ENCODE peak calls at places on chromosome 10, in five cellular contexts. D, T, C, N and G are unnamed samples.

GRCh38 chr10:86267286-86268195 is 99.1 kb downstream of the GRID1 start:
- DNase-seq in T (no peak), C (peak; percentile 40), N (no peak), D (no peak), G (peak; percentile 58)

GRCh38 chr10:92054807-92055206 is 131.2 kb downstream of the BTAF1 start:
- DNase-seq in N (no peak), C (no peak), T (no peak), D (no peak), G (no peak)

GRCh38 chr10:94277450-94277849 is 85.3 kb downstream of the NOC3L start:
- DNase-seq in T (no peak), N (no peak), D (no peak), C (no peak), G (no peak)

GRCh38 chr10:29635711-29636144 is 957 bp upstream of the SVIL start:
- DNase-seq in N (peak; percentile 47), T (no peak), D (peak; percentile 43), C (no peak), G (no peak)

GRCh38 chr10:86837663-86838062 is 81.2 kb downstream of the BMPR1A start:
- DNase-seq in D (no peak), N (no peak), T (no peak), C (no peak), G (no peak)

GRCh38 chr10:62037166-62037831 is 135.8 kb downstream of the ARID5B start:
- DNase-seq in C (no peak), T (no peak), D (no peak), N (peak; percentile 81), G (no peak)

GRCh38 chr10:60868946-60869345 is 75.0 kb downstream of the RHOBTB1 start:
- DNase-seq in T (no peak), N (no peak), C (no peak), D (no peak), G (no peak)

GRCh38 chr10:124604214-124605000 is 139.8 kb downstream of the FAM53B start:
- DNase-seq in N (no peak), D (no peak), T (no peak), C (no peak), G (no peak)

GRCh38 chr10:15405319-15405718 is 34.2 kb upstream of the FAM171A1 start:
- DNase-seq in C (no peak), D (no peak), N (no peak), T (no peak), G (no peak)

GRCh38 chr10:116198636-116199035 is 74.4 kb downstream of the GFRA1 start:
- DNase-seq in N (no peak), T (no peak), C (no peak), D (no peak), G (no peak)

GRCh38 chr10:29811751-29812427 is 177.1 kb upstream of the SVIL start:
- DNase-seq in T (peak; percentile 66), N (peak; percentile 99), D (peak; percentile 48), C (no peak), G (no peak)